ENCODE peak calls at places on chromosomes 16 and 17, in nine cellular contexts. O is H1, N is HL-60, S is neural progenitor cell, A is IMR-90, Y is OCI-LY7, Q is transverse colon, X is GM23338, P is psoas muscle. L is an unnamed sample.

GRCh38 chr17:13888043-13888442 is 181.3 kb upstream of the COX10 start:
- DNase-seq in S (no peak), Q (peak), A (peak), N (no peak), Y (no peak), O (no peak), P (peak), X (no peak), L (no peak)

GRCh38 chr16:67000384-67001158 is 12.2 kb downstream of the CES4A start:
- DNase-seq in N (peak), Q (peak), O (no peak), A (no peak), S (peak), Y (peak), P (peak), X (peak), L (no peak)

GRCh38 chr17:28173801-28174200 is 131.3 kb downstream of the NLK start:
- DNase-seq in N (no peak), O (no peak), Q (no peak), X (peak), S (no peak), P (no peak), Y (no peak), A (no peak), L (no peak)

GRCh38 chr17:34146440-34147043 is 108.5 kb upstream of the CCL2 start:
- DNase-seq in Q (peak), O (no peak), P (no peak), N (peak), X (peak), Y (peak), S (peak), A (no peak), L (no peak)

GRCh38 chr16:68885321-68885720 is 42.0 kb downstream of the TANGO6 start:
- DNase-seq in A (no peak), O (no peak), P (no peak), Y (no peak), X (no peak), Q (no peak), N (no peak), S (no peak), L (no peak)

GRCh38 chr16:58110590-58111330 is 18.4 kb downstream of the CFAP20 start:
- DNase-seq in N (peak), X (peak), O (no peak), Q (no peak), Y (no peak), A (peak), P (no peak), S (no peak), L (no peak)

GRCh38 chr16:4475880-4476790 is at the start of gene HMOX2:
- DNase-seq in Y (peak), A (peak), O (peak), S (peak), P (peak), X (peak), Q (peak), N (peak), L (peak)

GRCh38 chr16:89099905-89100304 is 6.3 kb downstream of the ACSF3 start:
- DNase-seq in Y (peak), Q (peak), A (no peak), N (peak), O (no peak), X (no peak), S (no peak), P (no peak), L (no peak)

GRCh38 chr17:44110823-44111633 is 12.4 kb downstream of the HDAC5 start:
- DNase-seq in N (peak), A (peak), X (peak), Q (peak), O (peak), S (peak), Y (peak), P (peak), L (peak)
- TF ChIP-seq CTCF in N (no peak), A (peak), X (no peak), Q (no peak), O (no peak), S (no peak), Y (no peak), P (no peak), L (no peak)

DNA sequence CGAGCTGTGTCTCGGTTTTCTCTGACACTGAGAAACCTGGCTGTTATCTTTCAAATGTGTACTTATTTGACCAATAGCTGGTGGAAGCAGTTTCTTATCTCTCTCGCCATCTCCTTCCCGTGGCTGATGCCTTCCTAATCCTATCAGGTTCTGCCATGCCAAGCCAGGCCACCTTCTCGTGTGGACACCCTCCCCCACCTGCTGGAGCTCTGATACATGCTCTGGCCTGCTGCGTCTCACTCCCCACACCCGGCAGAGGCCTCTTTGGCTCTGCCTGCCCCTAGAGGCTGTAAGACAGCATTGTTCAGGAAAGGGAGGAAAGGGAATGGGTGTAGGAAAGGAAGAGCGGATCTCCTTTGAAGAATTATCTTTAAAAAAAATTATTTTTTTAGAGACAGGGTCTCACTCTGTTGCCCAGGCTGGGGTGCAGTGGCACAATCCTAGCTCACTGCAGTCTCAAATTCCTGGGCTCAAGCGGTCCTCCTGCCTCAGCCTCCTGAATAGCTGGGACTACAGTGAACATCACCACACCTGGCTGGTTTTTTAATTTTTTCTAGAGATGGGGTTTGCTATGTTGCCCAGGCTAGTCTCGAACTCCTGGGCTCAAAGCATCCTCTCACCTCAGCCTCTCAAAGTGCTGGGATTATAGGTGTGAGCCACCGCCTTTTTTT is 7.5 kb upstream of the ARMC5 start:
- DNase-seq in Y (peak), A (peak), N (peak), S (peak), P (peak), O (no peak), X (peak), Q (no peak), L (no peak)
- TF ChIP-seq CTCF in Y (peak), A (peak), N (peak), S (peak), P (peak), O (peak), X (peak), Q (peak), L (peak)

DNA sequence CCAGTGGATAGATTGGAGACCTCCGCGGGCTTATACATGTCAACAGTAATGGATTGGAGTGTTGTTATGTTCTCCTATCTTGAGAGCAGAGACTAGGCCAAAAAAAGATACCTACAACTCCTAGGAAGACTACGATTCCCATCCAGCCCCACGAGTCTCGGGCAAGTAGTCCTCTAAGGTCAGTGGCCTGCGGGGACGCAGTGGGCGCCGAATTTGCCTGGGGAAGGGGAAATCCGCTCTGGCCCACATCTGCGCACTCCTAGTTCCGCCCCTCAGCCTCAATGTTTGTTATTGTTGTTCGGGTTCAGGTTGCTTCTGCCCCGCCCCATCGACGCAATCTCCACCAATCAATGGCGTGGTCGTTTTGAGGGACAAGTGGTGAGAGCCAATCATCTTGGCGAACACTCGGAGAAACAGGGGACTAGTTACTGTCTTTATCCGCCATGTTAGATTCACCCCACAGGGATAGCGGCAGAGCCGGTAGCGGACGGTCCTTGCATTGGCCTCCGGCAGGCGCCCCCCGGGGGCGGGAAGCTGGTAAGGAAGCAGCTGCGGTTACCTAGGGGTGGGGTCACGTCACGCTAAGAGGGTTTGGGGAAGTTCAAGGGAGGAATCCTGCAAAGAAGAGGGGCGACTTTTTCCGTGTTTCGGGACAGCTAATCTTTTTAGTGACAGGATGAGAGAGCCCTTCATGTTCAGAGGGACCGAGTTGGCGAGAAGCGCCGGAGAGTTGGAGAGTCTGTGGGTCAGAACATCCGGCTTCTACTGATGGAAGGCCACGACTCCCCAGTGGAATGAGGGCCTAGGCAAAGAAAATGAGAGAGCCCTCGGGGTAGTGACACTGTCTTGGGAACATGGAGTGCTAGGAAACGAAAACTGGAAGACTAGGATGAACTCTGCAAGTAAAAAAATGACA is at the start of gene NBR1:
- DNase-seq in X (peak), P (peak), N (peak), S (peak), A (peak), Y (peak), O (peak), Q (peak), L (peak)
- TF ChIP-seq CTCF in X (peak), P (no peak), N (no peak), S (peak), A (peak), Y (peak), O (peak), Q (no peak), L (no peak)

GRCh38 chr17:80598813-80599545 is 54.3 kb downstream of the RPTOR start:
- DNase-seq in X (no peak), O (no peak), P (no peak), Q (no peak), A (no peak), N (no peak), S (no peak), Y (no peak), L (no peak)

GRCh38 chr17:80603380-80603779 is 58.7 kb downstream of the RPTOR start:
- DNase-seq in P (no peak), O (no peak), S (no peak), Y (no peak), N (no peak), Q (no peak), X (no peak), A (no peak), L (no peak)

GRCh38 chr17:80599546-80600305 is 55.1 kb downstream of the RPTOR start:
- DNase-seq in X (no peak), O (no peak), Y (no peak), N (no peak), Q (peak), P (no peak), A (no peak), S (no peak), L (no peak)

GRCh38 chr17:80601146-80601545 is 56.5 kb downstream of the RPTOR start:
- DNase-seq in N (no peak), Y (no peak), P (no peak), X (no peak), A (no peak), S (no peak), O (no peak), Q (no peak), L (no peak)

GRCh38 chr17:80600586-80600985 is 55.9 kb downstream of the RPTOR start:
- DNase-seq in X (no peak), S (no peak), Y (no peak), O (no peak), A (no peak), P (no peak), N (no peak), Q (no peak), L (no peak)
- TF ChIP-seq CTCF in X (no peak), S (no peak), Y (no peak), O (no peak), A (no peak), P (no peak), N (no peak), Q (no peak), L (no peak)

DNA sequence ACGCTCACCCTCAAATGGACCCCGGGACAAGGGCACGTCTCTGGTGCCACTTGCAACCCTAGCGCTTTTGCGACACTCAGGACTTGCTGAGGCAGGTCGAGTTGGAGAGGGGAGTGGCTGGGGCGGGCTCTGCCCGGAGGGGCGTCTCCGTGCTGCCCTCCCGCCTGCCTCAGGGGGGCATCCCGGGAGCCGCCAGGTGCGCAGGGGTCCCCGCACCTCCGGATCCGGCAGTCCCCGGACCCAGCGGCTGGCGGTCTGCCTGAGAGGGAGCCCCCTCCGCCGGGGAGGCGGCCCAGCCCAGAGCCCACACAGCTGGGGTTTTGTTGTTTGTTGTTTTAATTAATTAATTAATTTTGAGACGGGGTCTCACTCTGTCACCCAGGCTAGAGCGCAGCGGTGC is at the start of gene SLC52A1:
- DNase-seq in S (peak), N (no peak), A (no peak), P (no peak), Y (no peak), O (peak), X (peak), Q (peak), L (no peak)
- TF ChIP-seq CTCF in S (no peak), N (no peak), A (no peak), P (no peak), Y (no peak), O (peak), X (no peak), Q (no peak), L (no peak)

DNA sequence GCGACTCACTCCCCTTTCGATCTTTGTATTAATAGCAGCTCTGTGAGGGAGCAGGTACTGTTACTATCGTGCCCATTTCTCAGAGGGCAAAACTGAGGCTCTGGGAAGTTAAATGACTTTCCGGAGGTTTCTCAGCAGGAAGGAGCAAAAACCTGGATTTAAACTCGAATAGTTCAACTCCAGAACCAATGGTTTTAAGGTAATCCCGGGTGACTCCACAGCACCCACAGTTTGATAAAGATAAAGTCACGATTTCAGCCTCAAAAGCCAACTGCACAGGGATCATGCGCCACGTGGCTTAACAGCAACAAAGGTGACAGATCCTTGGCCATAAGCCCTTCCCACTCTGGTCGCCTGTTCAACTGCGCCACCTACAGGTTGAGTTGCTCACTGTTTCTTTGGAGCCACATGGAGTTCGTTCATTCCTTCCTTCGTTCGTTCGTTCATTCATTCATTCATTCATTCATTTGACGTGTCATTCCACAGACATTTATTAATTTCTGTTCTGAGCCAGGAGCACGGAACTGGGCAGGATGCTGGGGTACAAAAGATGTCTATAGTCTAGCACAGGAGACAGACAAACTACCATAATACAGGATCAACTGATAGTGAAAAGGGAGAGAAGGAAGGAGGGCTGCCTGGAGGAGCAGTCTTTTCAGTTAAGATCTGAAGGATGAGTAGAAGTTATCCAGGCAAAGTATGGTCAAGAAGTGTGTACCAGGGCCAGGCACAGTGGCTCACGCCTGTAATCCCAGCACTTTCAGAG is 134.8 kb downstream of the HS3ST2 start:
- DNase-seq in S (peak), Y (peak), O (peak), A (peak), N (peak), Q (peak), X (peak), P (peak), L (no peak)
- TF ChIP-seq CTCF in S (peak), Y (peak), O (peak), A (peak), N (peak), Q (peak), X (peak), P (peak), L (peak)

GRCh38 chr16:72961115-72961832 is 86.7 kb downstream of the ZFHX3 start:
- DNase-seq in N (no peak), Q (no peak), P (peak), S (no peak), X (no peak), O (no peak), Y (no peak), A (peak), L (no peak)
- TF ChIP-seq CTCF in N (no peak), Q (peak), P (peak), S (peak), X (peak), O (peak), Y (peak), A (peak), L (peak)

GRCh38 chr17:76736349-76737081 is 616 bp downstream of the SRSF2 start:
- DNase-seq in P (peak), A (peak), Q (peak), S (peak), N (peak), O (no peak), Y (peak), X (peak), L (peak)
- TF ChIP-seq CTCF in P (no peak), A (peak), Q (peak), S (peak), N (no peak), O (peak), Y (no peak), X (no peak), L (peak)

L was measured in CD14-positive monocyte.